ENCODE peak calls at places on chromosomes 16 and 17, in four cellular contexts. C is upper lobe of left lung, W is neural progenitor cell, V is fibroblast of lung. L is an unnamed sample.

GRCh38 chr17:27889711-27890251 is 3.4 kb downstream of the LYRM9 start:
- DNase-seq in V (no peak), W (no peak), C (no peak), L (no peak)

GRCh38 chr17:49327835-49328784 is 33.9 kb downstream of the ZNF652 start:
- DNase-seq in W (no peak), V (peak; percentile 69), C (no peak), L (no peak)

GRCh38 chr16:89319883-89320716 is 102.6 kb downstream of the ZNF778 start:
- DNase-seq in C (peak; percentile 83), V (peak; percentile 87), W (no peak), L (no peak)

GRCh38 chr16:85048921-85049562 is 21.4 kb downstream of the KIAA0513 start:
- DNase-seq in V (no peak), W (no peak), C (no peak), L (no peak)

GRCh38 chr17:17313350-17313991 is 10.3 kb downstream of the NT5M start:
- DNase-seq in W (peak; percentile 50), V (no peak), C (no peak), L (peak; percentile 90)

GRCh38 chr17:59901604-59902003 is 8.7 kb downstream of the RPS6KB1 start:
- DNase-seq in C (no peak), V (no peak), W (no peak), L (no peak)

GRCh38 chr16:61014869-61015268 is 1021.4 kb downstream of the CDH8 start:
- DNase-seq in W (no peak), C (no peak), V (no peak), L (no peak)

GRCh38 chr16:11994187-11995119 is 17.9 kb downstream of the SNX29 start:
- DNase-seq in W (peak; percentile 26), C (no peak), V (no peak), L (no peak)

GRCh38 chr17:17819561-17819995 is 17.2 kb downstream of the SREBF1 start:
- DNase-seq in C (peak; percentile 77), W (no peak), V (peak; percentile 89), L (peak; percentile 78)

GRCh38 chr16:75379911-75380847 is 53.1 kb downstream of the CFDP1 start:
- DNase-seq in V (no peak), W (no peak), C (no peak), L (no peak)

GRCh38 chr16:85522842-85523601 is 90.1 kb upstream of the GSE1 start:
- DNase-seq in W (no peak), V (peak; percentile 36), C (no peak), L (peak; percentile 77)

GRCh38 chr16:84368327-84368996 is at the start of gene ATP2C2:
- DNase-seq in W (peak; percentile 69), V (no peak), C (peak; percentile 94), L (peak; percentile 99)

GRCh38 chr17:14303343-14304221 is 2.7 kb downstream of the HS3ST3B1 start:
- DNase-seq in V (no peak), W (peak; percentile 62), C (peak; percentile 84), L (peak; percentile 79)

GRCh38 chr17:14302421-14303099 is 1.7 kb downstream of the HS3ST3B1 start:
- DNase-seq in V (peak; percentile 77), W (peak; percentile 95), C (peak; percentile 97), L (peak; percentile 90)

GRCh38 chr17:14304876-14305636 is 4.2 kb downstream of the HS3ST3B1 start:
- DNase-seq in W (peak; percentile 55), V (peak; percentile 44), C (no peak), L (peak; percentile 45)

GRCh38 chr17:14305785-14306496 is 5.1 kb downstream of the HS3ST3B1 start:
- DNase-seq in C (no peak), W (no peak), V (no peak), L (no peak)

GRCh38 chr17:14304222-14304844 is 3.5 kb downstream of the HS3ST3B1 start:
- DNase-seq in W (no peak), V (no peak), C (no peak), L (no peak)
- H3K4me3 ChIP-seq in W (peak overlapping the region; percentile 75), V (peak overlapping the region; percentile 95), C (no peak overlapping the region), L (peak overlapping the region; percentile 33)

GRCh38 chr16:72789465-72789864 is 258.5 kb downstream of the ZFHX3 start:
- DNase-seq in V (no peak), W (no peak), C (no peak), L (no peak)

GRCh38 chr16:72787130-72787518 is 260.8 kb downstream of the ZFHX3 start:
- DNase-seq in C (no peak), W (peak; percentile 29), V (no peak), L (no peak)

GRCh38 chr16:72789921-72790320 is 258.0 kb downstream of the ZFHX3 start:
- DNase-seq in C (no peak), W (no peak), V (no peak), L (no peak)

GRCh38 chr16:72787519-72788268 is 260.2 kb downstream of the ZFHX3 start:
- DNase-seq in C (peak; percentile 93), W (peak; percentile 75), V (peak; percentile 90), L (peak; percentile 84)

GRCh38 chr16:72788269-72788809 is 259.6 kb downstream of the ZFHX3 start:
- DNase-seq in V (no peak), W (peak; percentile 41), C (peak; percentile 72), L (no peak)
- H3K4me3 ChIP-seq in V (peak overlapping the region; percentile 61), W (peak overlapping the region; percentile 66), C (no peak overlapping the region), L (no peak overlapping the region)

GRCh38 chr16:22233050-22233405 is 26.9 kb downstream of the EEF2K start:
- DNase-seq in V (no peak), C (no peak), W (no peak), L (no peak)
- H3K4me3 ChIP-seq in V (no peak overlapping the region), C (no peak overlapping the region), W (no peak overlapping the region), L (no peak overlapping the region)

GRCh38 chr17:8746501-8747236 is 2.0 kb upstream of the CCDC42 start:
- DNase-seq in V (peak; percentile 45), W (peak; percentile 20), C (no peak), L (peak; percentile 73)
- H3K4me3 ChIP-seq in V (peak overlapping the region; percentile 63), W (peak overlapping the region; percentile 59), C (no peak overlapping the region), L (peak overlapping the region; percentile 54)

GRCh38 chr17:79801156-79802038 is 4.5 kb upstream of the CBX8 start:
- DNase-seq in W (peak; percentile 63), C (peak; percentile 89), V (peak; percentile 36), L (peak; percentile 55)
- H3K4me3 ChIP-seq in W (peak overlapping the region; percentile 31), C (no peak overlapping the region), V (no peak overlapping the region), L (peak overlapping the region; percentile 5)

DNA sequence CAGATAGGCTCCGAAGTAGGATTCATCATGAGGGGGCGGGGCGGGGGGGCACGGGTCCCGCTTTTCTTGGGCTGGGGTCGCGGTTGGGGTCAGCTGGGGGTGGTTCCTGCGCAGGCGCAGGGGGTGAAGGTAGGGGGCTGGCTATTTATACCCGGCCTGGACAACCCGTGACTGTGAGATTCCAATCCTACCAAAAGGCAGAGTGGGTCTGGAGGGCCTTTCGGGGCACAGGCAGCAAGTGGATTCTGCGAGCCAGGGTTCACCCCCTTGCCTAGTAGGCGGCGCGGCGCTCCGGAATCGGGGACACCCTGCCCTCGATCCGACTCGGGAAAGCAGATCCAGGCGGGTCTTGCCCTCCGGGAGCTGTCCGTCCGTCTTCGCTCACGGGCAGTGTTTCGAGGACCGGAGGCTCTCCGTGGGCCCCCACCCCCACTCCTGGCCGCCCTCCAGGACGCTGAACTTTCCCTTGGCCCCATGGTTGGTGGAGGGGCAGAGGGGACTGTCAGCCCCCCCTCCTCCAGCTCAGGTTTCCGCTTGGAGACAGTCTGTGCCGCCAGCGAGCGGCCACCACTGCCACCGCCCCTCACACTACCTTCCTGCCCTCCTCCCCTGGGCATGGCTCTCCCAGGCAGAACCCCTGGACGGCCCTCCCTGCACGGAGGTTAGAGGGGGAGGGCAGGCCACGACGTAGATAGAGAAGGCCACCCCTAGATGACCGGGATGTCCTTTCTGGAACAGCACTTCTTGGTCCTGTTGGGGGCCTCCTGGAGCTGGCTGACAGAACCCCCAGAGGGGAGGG is 634 bp downstream of the SLC2A4 start:
- DNase-seq in V (no peak), W (no peak), C (peak; percentile 82), L (no peak)
- H3K4me3 ChIP-seq in V (peak overlapping the region; percentile 53), W (peak overlapping the region; percentile 56), C (no peak overlapping the region), L (peak overlapping the region; percentile 65)

DNA sequence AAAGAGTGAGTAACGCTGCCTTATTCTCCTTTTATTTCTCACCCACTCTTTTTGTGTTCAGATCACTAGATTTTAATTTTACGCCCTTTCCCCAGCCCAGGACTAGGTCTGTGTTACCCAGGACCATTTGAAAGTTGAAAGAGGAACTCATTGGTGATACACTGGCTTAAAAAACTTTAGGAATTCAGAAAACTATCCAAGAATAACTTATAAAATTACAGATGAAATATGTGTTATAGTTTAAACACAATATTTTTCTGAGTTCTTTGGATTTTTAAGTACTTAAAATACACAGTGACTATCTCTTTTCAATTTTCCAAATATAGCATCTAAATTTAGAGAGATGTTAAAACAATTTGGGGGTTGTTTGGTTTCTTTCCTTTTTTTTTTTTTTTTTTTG is 385.2 kb downstream of the CDH13 start:
- DNase-seq in V (no peak), C (no peak), W (no peak), L (no peak)
- H3K4me3 ChIP-seq in V (no peak overlapping the region), C (no peak overlapping the region), W (no peak overlapping the region), L (no peak overlapping the region)